ENCODE peak calls at places on chromosome 7, in seven cellular contexts. One of them, this sample, is unnamed.

GRCh38 chr7:137885623-137886022 is 38.8 kb upstream of the DGKI start:
- DNase-seq in A549: no peak
- DNase-seq in CD4-positive, CD25-positive, alpha-beta regulatory T cell: no peak
- DNase-seq in KBM-7: no peak
- DNase-seq in AG04450: no peak
- DNase-seq in activated gamma-delta T cell: no peak
- DNase-seq in stimulated activated CD4-positive, alpha-beta T cell treated with anti-CD3 and anti-CD28 coated beads, Interleukin-15, amount 100 ng/mL, for 1 hour: no peak
- DNase-seq in this sample: no peak

GRCh38 chr7:108824840-108825540 is 255.3 kb downstream of the DNAJB9 start:
- DNase-seq in A549: no peak
- DNase-seq in CD4-positive, CD25-positive, alpha-beta regulatory T cell: no peak
- DNase-seq in KBM-7: no peak
- DNase-seq in AG04450: no peak
- DNase-seq in activated gamma-delta T cell: no peak
- DNase-seq in stimulated activated CD4-positive, alpha-beta T cell treated with anti-CD3 and anti-CD28 coated beads, Interleukin-15, amount 100 ng/mL, for 1 hour: no peak
- DNase-seq in this sample: no peak

GRCh38 chr7:116626886-116627285 is 45.1 kb upstream of the MET start:
- DNase-seq in A549: no peak
- DNase-seq in CD4-positive, CD25-positive, alpha-beta regulatory T cell: no peak
- DNase-seq in KBM-7: peak; percentile 54
- DNase-seq in AG04450: no peak
- DNase-seq in activated gamma-delta T cell: no peak
- DNase-seq in stimulated activated CD4-positive, alpha-beta T cell treated with anti-CD3 and anti-CD28 coated beads, Interleukin-15, amount 100 ng/mL, for 1 hour: no peak
- DNase-seq in this sample: no peak

GRCh38 chr7:108637049-108637621 is 67.5 kb downstream of the DNAJB9 start:
- DNase-seq in A549: no peak
- DNase-seq in CD4-positive, CD25-positive, alpha-beta regulatory T cell: no peak
- DNase-seq in KBM-7: no peak
- DNase-seq in AG04450: no peak
- DNase-seq in activated gamma-delta T cell: no peak
- DNase-seq in stimulated activated CD4-positive, alpha-beta T cell treated with anti-CD3 and anti-CD28 coated beads, Interleukin-15, amount 100 ng/mL, for 1 hour: no peak
- DNase-seq in this sample: no peak

GRCh38 chr7:93148135-93148534 is at the start of gene SAMD9L:
- DNase-seq in A549: no peak
- DNase-seq in CD4-positive, CD25-positive, alpha-beta regulatory T cell: peak; percentile 71
- DNase-seq in KBM-7: no peak
- DNase-seq in AG04450: no peak
- DNase-seq in activated gamma-delta T cell: no peak
- DNase-seq in stimulated activated CD4-positive, alpha-beta T cell treated with anti-CD3 and anti-CD28 coated beads, Interleukin-15, amount 100 ng/mL, for 1 hour: no peak
- DNase-seq in this sample: no peak

GRCh38 chr7:45684910-45685618 is 110.9 kb downstream of the ADCY1 start:
- DNase-seq in A549: no peak
- DNase-seq in CD4-positive, CD25-positive, alpha-beta regulatory T cell: no peak
- DNase-seq in KBM-7: no peak
- DNase-seq in AG04450: no peak
- DNase-seq in activated gamma-delta T cell: no peak
- DNase-seq in stimulated activated CD4-positive, alpha-beta T cell treated with anti-CD3 and anti-CD28 coated beads, Interleukin-15, amount 100 ng/mL, for 1 hour: no peak
- DNase-seq in this sample: no peak

GRCh38 chr7:1598961-1599360 is 29.1 kb upstream of the PSMG3 start:
- DNase-seq in A549: no peak
- DNase-seq in CD4-positive, CD25-positive, alpha-beta regulatory T cell: no peak
- DNase-seq in KBM-7: no peak
- DNase-seq in AG04450: no peak
- DNase-seq in activated gamma-delta T cell: no peak
- DNase-seq in stimulated activated CD4-positive, alpha-beta T cell treated with anti-CD3 and anti-CD28 coated beads, Interleukin-15, amount 100 ng/mL, for 1 hour: no peak
- DNase-seq in this sample: no peak

GRCh38 chr7:108503112-108504026 is 22.6 kb downstream of the PNPLA8 start:
- DNase-seq in A549: no peak
- DNase-seq in CD4-positive, CD25-positive, alpha-beta regulatory T cell: no peak
- DNase-seq in KBM-7: no peak
- DNase-seq in AG04450: peak; percentile 13
- DNase-seq in activated gamma-delta T cell: no peak
- DNase-seq in stimulated activated CD4-positive, alpha-beta T cell treated with anti-CD3 and anti-CD28 coated beads, Interleukin-15, amount 100 ng/mL, for 1 hour: no peak
- DNase-seq in this sample: no peak

GRCh38 chr7:1193593-1194424 is 33.8 kb upstream of the ZFAND2A start:
- DNase-seq in A549: peak; percentile 65
- DNase-seq in CD4-positive, CD25-positive, alpha-beta regulatory T cell: peak; percentile 72
- DNase-seq in KBM-7: peak; percentile 41
- DNase-seq in AG04450: no peak
- DNase-seq in activated gamma-delta T cell: no peak
- DNase-seq in stimulated activated CD4-positive, alpha-beta T cell treated with anti-CD3 and anti-CD28 coated beads, Interleukin-15, amount 100 ng/mL, for 1 hour: no peak
- DNase-seq in this sample: peak; percentile 74

GRCh38 chr7:28455486-28455885 is 43.2 kb downstream of the CREB5 start:
- DNase-seq in A549: no peak
- DNase-seq in CD4-positive, CD25-positive, alpha-beta regulatory T cell: no peak
- DNase-seq in KBM-7: no peak
- DNase-seq in AG04450: no peak
- DNase-seq in activated gamma-delta T cell: no peak
- DNase-seq in stimulated activated CD4-positive, alpha-beta T cell treated with anti-CD3 and anti-CD28 coated beads, Interleukin-15, amount 100 ng/mL, for 1 hour: no peak
- DNase-seq in this sample: no peak

GRCh38 chr7:136036336-136036735 is 59.2 kb upstream of the MTPN start:
- DNase-seq in A549: no peak
- DNase-seq in CD4-positive, CD25-positive, alpha-beta regulatory T cell: no peak
- DNase-seq in KBM-7: no peak
- DNase-seq in AG04450: no peak
- DNase-seq in activated gamma-delta T cell: no peak
- DNase-seq in stimulated activated CD4-positive, alpha-beta T cell treated with anti-CD3 and anti-CD28 coated beads, Interleukin-15, amount 100 ng/mL, for 1 hour: no peak
- DNase-seq in this sample: no peak

GRCh38 chr7:130435455-130435854 is 5.4 kb downstream of the CEP41 start:
- DNase-seq in A549: no peak
- DNase-seq in CD4-positive, CD25-positive, alpha-beta regulatory T cell: no peak
- DNase-seq in KBM-7: no peak
- DNase-seq in AG04450: no peak
- DNase-seq in activated gamma-delta T cell: no peak
- DNase-seq in stimulated activated CD4-positive, alpha-beta T cell treated with anti-CD3 and anti-CD28 coated beads, Interleukin-15, amount 100 ng/mL, for 1 hour: no peak
- DNase-seq in this sample: no peak

GRCh38 chr7:30147223-30147622 is 12.4 kb downstream of the MTURN start:
- DNase-seq in A549: no peak
- DNase-seq in CD4-positive, CD25-positive, alpha-beta regulatory T cell: no peak
- DNase-seq in KBM-7: no peak
- DNase-seq in AG04450: no peak
- DNase-seq in activated gamma-delta T cell: no peak
- DNase-seq in stimulated activated CD4-positive, alpha-beta T cell treated with anti-CD3 and anti-CD28 coated beads, Interleukin-15, amount 100 ng/mL, for 1 hour: no peak
- DNase-seq in this sample: no peak

GRCh38 chr7:95579318-95579717 is 17.0 kb downstream of the PDK4 start:
- DNase-seq in A549: no peak
- DNase-seq in CD4-positive, CD25-positive, alpha-beta regulatory T cell: no peak
- DNase-seq in KBM-7: no peak
- DNase-seq in AG04450: no peak
- DNase-seq in activated gamma-delta T cell: no peak
- DNase-seq in stimulated activated CD4-positive, alpha-beta T cell treated with anti-CD3 and anti-CD28 coated beads, Interleukin-15, amount 100 ng/mL, for 1 hour: no peak
- DNase-seq in this sample: no peak

GRCh38 chr7:4931932-4932331 is 27.1 kb downstream of the MMD2 start:
- DNase-seq in A549: no peak
- DNase-seq in CD4-positive, CD25-positive, alpha-beta regulatory T cell: no peak
- DNase-seq in KBM-7: no peak
- DNase-seq in AG04450: no peak
- DNase-seq in activated gamma-delta T cell: no peak
- DNase-seq in stimulated activated CD4-positive, alpha-beta T cell treated with anti-CD3 and anti-CD28 coated beads, Interleukin-15, amount 100 ng/mL, for 1 hour: no peak
- DNase-seq in this sample: no peak

GRCh38 chr7:584122-584465 is 64.4 kb upstream of the PDGFA start:
- DNase-seq in A549: no peak
- DNase-seq in CD4-positive, CD25-positive, alpha-beta regulatory T cell: peak; percentile 97
- DNase-seq in KBM-7: no peak
- DNase-seq in AG04450: no peak
- DNase-seq in activated gamma-delta T cell: peak; percentile 53
- DNase-seq in stimulated activated CD4-positive, alpha-beta T cell treated with anti-CD3 and anti-CD28 coated beads, Interleukin-15, amount 100 ng/mL, for 1 hour: peak; percentile 78
- DNase-seq in this sample: no peak

GRCh38 chr7:16528520-16528919 is 1.9 kb downstream of the LRRC72 start:
- DNase-seq in A549: no peak
- DNase-seq in CD4-positive, CD25-positive, alpha-beta regulatory T cell: no peak
- DNase-seq in KBM-7: no peak
- DNase-seq in AG04450: no peak
- DNase-seq in activated gamma-delta T cell: no peak
- DNase-seq in stimulated activated CD4-positive, alpha-beta T cell treated with anti-CD3 and anti-CD28 coated beads, Interleukin-15, amount 100 ng/mL, for 1 hour: no peak
- DNase-seq in this sample: no peak

GRCh38 chr7:101681170-101682007 is 52.3 kb upstream of the MYL10 start:
- DNase-seq in A549: peak; percentile 89
- DNase-seq in CD4-positive, CD25-positive, alpha-beta regulatory T cell: no peak
- DNase-seq in KBM-7: no peak
- DNase-seq in AG04450: peak; percentile 24
- DNase-seq in activated gamma-delta T cell: no peak
- DNase-seq in stimulated activated CD4-positive, alpha-beta T cell treated with anti-CD3 and anti-CD28 coated beads, Interleukin-15, amount 100 ng/mL, for 1 hour: no peak
- DNase-seq in this sample: peak; percentile 71

GRCh38 chr7:143391462-143392404 is 10.6 kb downstream of the ZYX start:
- DNase-seq in A549: no peak
- DNase-seq in CD4-positive, CD25-positive, alpha-beta regulatory T cell: no peak
- DNase-seq in KBM-7: no peak
- DNase-seq in AG04450: peak; percentile 63
- DNase-seq in activated gamma-delta T cell: no peak
- DNase-seq in stimulated activated CD4-positive, alpha-beta T cell treated with anti-CD3 and anti-CD28 coated beads, Interleukin-15, amount 100 ng/mL, for 1 hour: no peak
- DNase-seq in this sample: peak; percentile 86

This sample was measured in Right ventricle myocardium superior.